ENCODE peak calls at places on chromosomes 7 and 10, in nine cellular contexts. R is aorta, O is Caco-2, K is heart left ventricle, P is neural progenitor cell, A is A549, S is DND-41, H is tibial artery, U is brain microvascular endothelial cell. W is an unnamed sample.

GRCh38 chr10:12707461-12708185 is 293.9 kb downstream of the CCDC3 start:
- DNase-seq in R (no peak), O (peak), K (peak), P (peak), A (peak), S (peak), H (peak), U (peak), W (no peak)

GRCh38 chr7:5420841-5421625 is 2.6 kb downstream of the TNRC18 start:
- DNase-seq in R (no peak), O (no peak), K (peak), P (peak), A (peak), S (no peak), H (no peak), U (no peak), W (no peak)

GRCh38 chr7:123748171-123748733 is 551 bp downstream of the WASL start:
- DNase-seq in R (peak), O (peak), K (peak), P (peak), A (peak), S (peak), H (peak), U (peak), W (no peak)

GRCh38 chr7:51601461-51601860 is 284.9 kb upstream of the COBL start:
- DNase-seq in R (no peak), O (no peak), K (no peak), P (no peak), A (no peak), S (no peak), H (no peak), U (no peak), W (no peak)

GRCh38 chr7:18495412-18496335 is at the start of gene HDAC9:
- DNase-seq in R (peak), O (no peak), K (peak), P (peak), A (no peak), S (no peak), H (no peak), U (peak), W (peak)

GRCh38 chr10:32271617-32272016 is 75.3 kb downstream of the EPC1 start:
- DNase-seq in R (no peak), O (no peak), K (no peak), P (no peak), A (no peak), S (no peak), H (no peak), U (peak), W (no peak)

GRCh38 chr7:32200593-32200992 is 130.4 kb upstream of the PDE1C start:
- DNase-seq in R (no peak), O (no peak), K (no peak), P (no peak), A (no peak), S (no peak), H (no peak), U (no peak), W (no peak)

GRCh38 chr10:72061491-72061890 is 26.9 kb downstream of the SPOCK2 start:
- DNase-seq in R (no peak), O (peak), K (no peak), P (peak), A (no peak), S (peak), H (no peak), U (no peak), W (no peak)

GRCh38 chr7:27662490-27663205 is at the start of gene HIBADH:
- DNase-seq in R (peak), O (peak), K (peak), P (peak), A (peak), S (peak), H (peak), U (peak), W (peak)

GRCh38 chr10:3452234-3452633 is 279.7 kb upstream of the PITRM1 start:
- DNase-seq in R (no peak), O (no peak), K (peak), P (peak), A (no peak), S (no peak), H (no peak), U (peak), W (no peak)

GRCh38 chr7:1193593-1194424 is 33.8 kb upstream of the ZFAND2A start:
- DNase-seq in R (peak), O (no peak), K (peak), P (peak), A (peak), S (no peak), H (no peak), U (no peak), W (peak)

GRCh38 chr7:42222119-42222518 is 14.9 kb downstream of the GLI3 start:
- DNase-seq in R (no peak), O (no peak), K (no peak), P (peak), A (no peak), S (no peak), H (no peak), U (no peak), W (no peak)
- H3K4me3 ChIP-seq in R (no peak), O (no peak), K (no peak), P (peak), A (no peak), S (no peak), H (no peak), U (no peak), W (no peak)

DNA sequence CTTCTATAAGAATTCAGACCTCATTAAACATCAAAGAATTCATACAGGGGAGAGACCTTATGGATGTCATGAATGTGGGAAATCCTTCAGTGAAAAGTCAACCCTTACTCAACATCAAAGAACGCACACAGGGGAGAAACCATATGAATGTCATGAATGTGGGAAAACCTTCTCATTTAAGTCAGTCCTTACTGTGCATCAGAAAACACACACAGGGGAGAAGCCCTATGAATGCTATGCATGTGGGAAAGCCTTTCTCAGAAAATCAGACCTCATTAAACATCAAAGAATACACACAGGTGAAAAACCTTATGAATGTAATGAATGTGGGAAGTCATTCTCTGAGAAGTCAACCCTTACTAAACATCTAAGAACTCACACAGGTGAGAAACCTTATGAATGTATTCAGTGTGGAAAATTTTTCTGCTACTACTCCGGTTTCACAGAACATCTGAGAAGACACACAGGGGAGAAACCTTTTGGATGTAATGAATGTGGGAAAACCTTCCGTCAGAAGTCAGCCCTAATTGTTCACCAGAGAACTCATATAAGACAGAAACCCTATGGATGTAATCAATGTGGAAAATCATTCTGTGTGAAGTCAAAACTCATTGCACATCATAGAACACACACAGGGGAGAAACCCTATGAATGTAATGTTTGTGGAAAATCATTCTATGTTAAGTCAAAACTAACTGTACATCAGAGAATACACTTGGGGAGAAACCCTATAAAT is 24.1 kb downstream of the ZNF37A start:
- DNase-seq in R (no peak), O (peak), K (no peak), P (no peak), A (no peak), S (no peak), H (no peak), U (no peak), W (no peak)
- H3K4me3 ChIP-seq in R (peak), O (no peak), K (no peak), P (no peak), A (no peak), S (peak), H (no peak), U (no peak), W (no peak)

DNA sequence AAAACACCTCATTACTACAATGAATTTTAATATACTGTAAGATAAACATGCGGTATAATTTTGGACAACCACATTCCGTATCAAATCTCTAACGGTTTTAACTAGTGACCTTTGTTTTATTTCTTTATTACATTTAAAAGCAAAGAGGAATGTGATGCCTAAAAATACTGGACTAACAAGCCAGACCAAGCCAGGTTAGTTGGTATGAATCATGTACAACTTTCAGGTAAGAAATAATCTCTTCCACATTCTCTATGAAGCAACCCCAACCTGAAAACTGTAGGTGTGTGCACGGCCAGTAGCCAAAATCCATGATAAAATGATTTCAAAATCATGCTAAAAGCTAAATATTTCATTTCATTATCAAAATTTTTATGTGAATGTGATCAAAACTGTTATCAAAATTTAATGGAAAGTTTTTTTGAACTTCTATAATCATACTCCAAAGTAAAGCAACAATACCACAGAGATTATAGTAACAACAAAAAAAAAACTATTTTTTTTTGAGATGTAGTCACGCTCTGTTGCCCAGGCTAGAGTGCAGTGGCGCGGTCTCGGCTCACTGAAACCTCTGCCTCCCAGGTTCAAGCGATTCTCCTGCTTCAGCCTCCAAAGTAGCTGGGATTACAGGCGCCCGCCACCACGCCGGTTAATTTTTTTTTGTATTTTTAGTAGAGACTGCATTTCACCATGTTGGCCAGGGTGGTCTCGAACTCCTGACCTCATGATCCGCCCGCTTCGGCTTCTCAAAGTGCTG is 127.2 kb downstream of the NRBF2 start:
- DNase-seq in R (no peak), O (no peak), K (no peak), P (no peak), A (no peak), S (no peak), H (no peak), U (no peak), W (no peak)
- H3K4me3 ChIP-seq in R (no peak), O (no peak), K (no peak), P (no peak), A (no peak), S (no peak), H (no peak), U (no peak), W (no peak)

GRCh38 chr10:89163265-89163995 is 43.7 kb downstream of the CH25H start:
- DNase-seq in R (peak), O (no peak), K (peak), P (no peak), A (no peak), S (peak), H (peak), U (no peak), W (no peak)
- H3K4me3 ChIP-seq in R (no peak), O (no peak), K (no peak), P (no peak), A (no peak), S (no peak), H (no peak), U (no peak), W (no peak)

DNA sequence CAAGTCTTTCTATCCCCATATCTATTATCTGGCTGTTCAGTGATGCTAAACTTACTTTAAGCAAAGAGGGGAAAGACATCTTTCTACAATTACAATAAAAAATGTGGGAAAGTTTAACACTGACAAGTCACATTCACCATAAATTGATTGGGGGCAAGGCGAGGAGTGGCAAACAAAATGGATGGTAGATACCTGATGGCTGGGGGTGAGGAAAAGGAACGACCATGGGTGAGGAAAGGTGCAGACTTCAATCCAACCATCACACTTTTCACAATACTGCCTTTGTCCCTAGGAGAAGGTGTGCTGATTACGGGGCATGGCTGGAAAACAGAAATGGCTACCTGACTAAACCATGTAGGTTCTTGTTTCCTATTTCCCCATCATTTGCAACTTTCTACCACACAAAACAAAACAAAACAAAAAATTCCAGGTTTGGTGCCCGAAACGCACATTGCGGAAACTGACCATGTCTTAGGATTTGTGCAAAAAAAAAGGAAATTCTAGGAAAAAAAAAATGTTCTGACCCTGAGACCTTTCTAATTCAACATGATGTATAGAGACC is 3.8 kb downstream of the RELN start:
- DNase-seq in R (no peak), O (no peak), K (no peak), P (no peak), A (no peak), S (no peak), H (no peak), U (no peak), W (no peak)
- H3K4me3 ChIP-seq in R (no peak), O (no peak), K (no peak), P (no peak), A (no peak), S (no peak), H (no peak), U (no peak), W (no peak)

GRCh38 chr7:150383710-150384397 is 4.7 kb downstream of the ZNF775 start:
- DNase-seq in R (no peak), O (peak), K (no peak), P (peak), A (no peak), S (no peak), H (no peak), U (no peak), W (peak)

GRCh38 chr7:150382844-150383225 is 3.7 kb downstream of the ZNF775 start:
- DNase-seq in R (no peak), O (no peak), K (no peak), P (no peak), A (no peak), S (no peak), H (no peak), U (no peak), W (no peak)

GRCh38 chr7:150381785-150382122 is 2.6 kb downstream of the ZNF775 start:
- DNase-seq in R (no peak), O (no peak), K (no peak), P (no peak), A (no peak), S (no peak), H (no peak), U (no peak), W (no peak)

GRCh38 chr7:150381096-150381495 is 2.0 kb downstream of the ZNF775 start:
- DNase-seq in R (no peak), O (no peak), K (no peak), P (peak), A (no peak), S (no peak), H (no peak), U (no peak), W (no peak)

DNA sequence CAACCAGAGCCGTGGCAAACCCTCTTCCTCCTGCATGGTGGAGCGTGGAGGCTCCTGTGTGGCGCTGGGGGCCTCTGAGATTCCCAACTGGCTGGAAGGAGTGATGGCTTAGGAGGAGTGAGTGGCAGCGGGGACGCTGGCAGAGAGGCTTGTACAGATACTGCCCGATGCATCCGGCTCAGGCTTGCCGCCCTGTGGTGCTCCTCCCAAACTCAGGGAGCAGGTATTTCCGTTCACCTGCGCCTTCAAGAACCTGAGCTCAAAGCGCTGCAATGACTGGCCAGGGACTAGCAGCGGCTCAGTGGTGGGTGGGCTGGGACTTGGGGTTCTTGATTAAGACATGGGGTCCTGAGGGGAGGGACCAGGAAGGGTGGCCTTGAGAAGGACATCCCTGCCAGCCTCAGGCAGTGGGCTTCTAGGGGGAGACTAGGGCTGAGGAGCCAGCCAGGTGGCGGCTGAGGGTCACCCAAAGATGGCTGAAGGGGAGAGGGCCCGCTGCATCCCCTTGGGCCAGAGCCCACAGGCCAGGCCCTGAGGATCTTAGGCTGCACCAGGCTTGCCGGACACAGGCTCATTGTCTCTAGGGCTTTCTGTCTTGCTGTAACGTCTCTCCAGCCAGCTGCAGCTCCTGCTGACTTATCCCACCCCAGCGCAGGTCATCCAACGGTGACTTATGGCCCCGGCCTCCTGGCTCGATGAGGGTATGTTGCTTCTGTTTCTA is 3.2 kb downstream of the ZNF775 start:
- DNase-seq in R (no peak), O (no peak), K (no peak), P (peak), A (no peak), S (no peak), H (no peak), U (no peak), W (no peak)
- H3K4me3 ChIP-seq in R (no peak), O (no peak), K (no peak), P (peak), A (no peak), S (no peak), H (no peak), U (no peak), W (no peak)

DNA sequence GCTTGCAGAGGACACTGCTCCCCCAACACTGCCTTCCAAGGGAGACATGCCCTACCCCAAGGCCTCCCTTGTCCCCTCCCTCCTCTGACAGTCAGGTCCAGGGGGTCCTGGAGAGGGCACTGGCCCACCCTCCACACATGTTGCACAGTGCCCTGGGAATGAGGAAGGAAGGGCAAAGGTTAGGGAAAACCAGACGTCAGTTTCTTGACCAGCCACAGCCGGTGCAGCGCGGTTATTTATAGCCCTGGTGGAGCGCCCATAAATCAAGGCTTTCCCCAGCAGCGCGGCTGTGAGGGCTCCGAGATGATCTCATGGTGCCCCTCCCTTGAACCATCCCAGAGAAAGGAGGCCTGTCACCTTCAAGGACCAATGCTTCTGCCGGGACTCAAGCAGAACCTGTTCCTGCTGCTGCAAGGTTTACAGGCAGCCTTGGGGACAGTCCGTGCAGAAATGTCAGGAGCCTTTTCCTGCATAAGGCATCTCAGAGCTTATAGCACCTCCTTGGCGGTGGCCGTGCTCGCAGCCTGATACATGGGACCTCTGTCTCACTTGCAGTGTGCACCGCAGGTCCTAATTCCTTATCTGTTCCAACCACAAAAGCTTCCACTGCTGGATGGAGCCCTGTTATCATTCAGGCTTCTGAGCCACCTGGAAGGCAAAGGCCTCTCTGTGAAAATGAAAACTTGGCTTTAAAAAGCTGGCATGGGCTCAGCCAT is 127.3 kb downstream of the LHPP start:
- DNase-seq in R (peak), O (no peak), K (peak), P (no peak), A (no peak), S (no peak), H (peak), U (no peak), W (no peak)
- H3K4me3 ChIP-seq in R (no peak), O (no peak), K (no peak), P (no peak), A (no peak), S (no peak), H (peak), U (no peak), W (no peak)

DNA sequence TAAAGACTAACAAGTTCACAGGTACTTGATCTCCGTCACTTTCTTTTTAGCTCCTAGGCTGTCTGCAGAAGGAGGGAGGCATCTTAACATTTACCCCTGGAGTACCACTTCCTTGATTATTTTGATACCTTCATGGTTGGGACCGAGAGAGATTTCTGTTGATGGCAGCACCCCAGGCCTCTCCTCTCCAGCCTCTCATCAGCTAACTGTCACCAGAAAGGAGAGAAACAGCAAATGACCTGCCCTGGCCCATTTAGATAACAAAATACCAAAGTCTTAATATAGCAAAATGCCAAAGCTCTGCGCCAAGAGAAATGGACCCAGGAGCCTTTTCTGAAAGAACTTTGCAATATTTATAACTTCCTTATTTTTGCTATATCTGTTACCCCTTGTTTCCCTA is 30.0 kb upstream of the KLHL7 start:
- DNase-seq in R (no peak), O (no peak), K (no peak), P (no peak), A (no peak), S (no peak), H (no peak), U (no peak), W (no peak)
- H3K4me3 ChIP-seq in R (no peak), O (no peak), K (no peak), P (no peak), A (no peak), S (no peak), H (no peak), U (no peak), W (no peak)

GRCh38 chr10:118994321-118994720 is 35.2 kb upstream of the NANOS1 start:
- DNase-seq in R (no peak), O (no peak), K (no peak), P (no peak), A (no peak), S (no peak), H (no peak), U (no peak), W (no peak)
- H3K4me3 ChIP-seq in R (no peak), O (no peak), K (no peak), P (no peak), A (no peak), S (no peak), H (no peak), U (no peak), W (no peak)